ENCODE peak calls at places on chromosome 18, in four cellular contexts. X, E, H and K are unnamed samples.

GRCh38 chr18:267380-267687 is 513 bp downstream of the THOC1 start:
- DNase-seq in X (no peak), E (no peak), H (no peak), K (no peak)

GRCh38 chr18:44130365-44130942 is 550.2 kb upstream of the SETBP1 start:
- DNase-seq in X (no peak), E (peak), H (peak), K (no peak)

GRCh38 chr18:78517328-78517727 is 462.3 kb upstream of the SALL3 start:
- DNase-seq in X (no peak), E (no peak), H (no peak), K (peak)

GRCh38 chr18:499351-500229 is 911 bp downstream of the COLEC12 start:
- DNase-seq in X (peak), E (no peak), H (no peak), K (no peak)

GRCh38 chr18:57023483-57023882 is 123.4 kb upstream of the BOD1L2 start:
- DNase-seq in X (no peak), E (no peak), H (no peak), K (no peak)

GRCh38 chr18:24398515-24398914 is 891 bp upstream of the OSBPL1A start:
- DNase-seq in X (peak), E (peak), H (peak), K (no peak)

GRCh38 chr18:26863122-26863879 is 2.2 kb downstream of the AQP4 start:
- DNase-seq in X (no peak), E (peak), H (peak), K (no peak)

GRCh38 chr18:2906522-2907458 is 60.0 kb downstream of the EMILIN2 start:
- DNase-seq in X (no peak), E (no peak), H (peak), K (no peak)

GRCh38 chr18:11089931-11090715 is 59.2 kb downstream of the PIEZO2 start:
- DNase-seq in X (no peak), E (no peak), H (no peak), K (no peak)

GRCh38 chr18:61824733-61825363 is 68.0 kb downstream of the RNF152 start:
- DNase-seq in X (no peak), E (peak), H (no peak), K (no peak)

GRCh38 chr18:23969664-23970063 is 44.9 kb upstream of the TTC39C start:
- DNase-seq in X (no peak), E (no peak), H (no peak), K (peak)

GRCh38 chr18:41126541-41127235 is 828.3 kb upstream of the PIK3C3 start:
- DNase-seq in X (peak), E (peak), H (no peak), K (no peak)

GRCh38 chr18:41075212-41075611 is 879.8 kb upstream of the PIK3C3 start:
- DNase-seq in X (peak), E (peak), H (no peak), K (no peak)

GRCh38 chr18:37460616-37461015 is 105.0 kb downstream of the CELF4 start:
- DNase-seq in X (no peak), E (no peak), H (no peak), K (no peak)

GRCh38 chr18:23992119-23992940 is 22.2 kb upstream of the TTC39C start:
- DNase-seq in X (no peak), E (peak), H (no peak), K (peak)

GRCh38 chr18:435940-436339 is 64.6 kb downstream of the COLEC12 start:
- DNase-seq in X (no peak), E (no peak), H (no peak), K (no peak)

GRCh38 chr18:3054214-3054613 is 41.3 kb upstream of the LPIN2 start:
- DNase-seq in X (no peak), E (no peak), H (no peak), K (no peak)

GRCh38 chr18:74225193-74225840 is 66.4 kb downstream of the CYB5A start:
- DNase-seq in X (no peak), E (peak), H (no peak), K (no peak)

GRCh38 chr18:56284319-56284718 is 354.1 kb downstream of the TXNL1 start:
- DNase-seq in X (no peak), E (peak), H (no peak), K (no peak)

GRCh38 chr18:42183746-42184145 is 228.7 kb downstream of the PIK3C3 start:
- DNase-seq in X (peak), E (peak), H (no peak), K (no peak)

GRCh38 chr18:28808373-28808772 is 631.4 kb upstream of the CDH2 start:
- DNase-seq in X (no peak), E (no peak), H (no peak), K (no peak)

GRCh38 chr18:8706981-8707940 is 1.9 kb downstream of the MTCL1 start:
- DNase-seq in X (no peak), E (peak), H (peak), K (peak)

GRCh38 chr18:31103423-31103822 is 1.2 kb upstream of the DSC2 start:
- DNase-seq in X (no peak), E (peak), H (no peak), K (no peak)

GRCh38 chr18:22428672-22429071 is 11.0 kb upstream of the CTAGE1 start:
- DNase-seq in X (no peak), E (peak), H (no peak), K (no peak)

GRCh38 chr18:56869189-56869777 is 218.1 kb downstream of the WDR7 start:
- DNase-seq in X (peak), E (peak), H (no peak), K (no peak)

GRCh38 chr18:36215577-36215976 is 28.3 kb downstream of the MOCOS start:
- DNase-seq in X (no peak), E (no peak), H (no peak), K (peak)

GRCh38 chr18:79818036-79818435 is 20.3 kb downstream of the KCNG2 start:
- DNase-seq in X (no peak), E (no peak), H (no peak), K (peak)

GRCh38 chr18:74310411-74310810 is 5.2 kb upstream of the C18orf63 start:
- DNase-seq in X (no peak), E (peak), H (peak), K (no peak)

GRCh38 chr18:6111726-6112125 is 216.4 kb upstream of the TMEM200C start:
- DNase-seq in X (no peak), E (no peak), H (no peak), K (no peak)

GRCh38 chr18:37266290-37266689 is 299.3 kb downstream of the CELF4 start:
- DNase-seq in X (no peak), E (no peak), H (no peak), K (no peak)

GRCh38 chr18:38301621-38302020 is 736.0 kb upstream of the CELF4 start:
- DNase-seq in X (no peak), E (peak), H (no peak), K (no peak)

GRCh38 chr18:28331551-28331950 is 154.6 kb upstream of the CDH2 start:
- DNase-seq in X (no peak), E (no peak), H (no peak), K (no peak)

GRCh38 chr18:2641638-2642037 is 13.9 kb upstream of the SMCHD1 start:
- DNase-seq in X (no peak), E (no peak), H (no peak), K (no peak)

GRCh38 chr18:59515147-59515546 is 156.1 kb upstream of the LMAN1 start:
- DNase-seq in X (no peak), E (no peak), H (no peak), K (no peak)

GRCh38 chr18:2979027-2979570 is 33.8 kb downstream of the LPIN2 start:
- DNase-seq in X (no peak), E (no peak), H (no peak), K (no peak)

GRCh38 chr18:37489998-37490397 is 75.6 kb downstream of the CELF4 start:
- DNase-seq in X (no peak), E (no peak), H (no peak), K (no peak)

GRCh38 chr18:78612318-78612717 is 367.3 kb upstream of the SALL3 start:
- DNase-seq in X (no peak), E (no peak), H (peak), K (peak)

GRCh38 chr18:54950221-54950620 is 9.0 kb downstream of the CCDC68 start:
- DNase-seq in X (no peak), E (peak), H (no peak), K (no peak)
- TF ChIP-seq CTCF in X (no peak), E (peak), H (peak), K (no peak)

GRCh38 chr18:75365230-75365629 is 62.3 kb downstream of the SMIM21 start:
- DNase-seq in X (no peak), E (no peak), H (no peak), K (peak)
- TF ChIP-seq CTCF in X (no peak), E (no peak), H (no peak), K (no peak)

GRCh38 chr18:46950064-46950656 is 32.8 kb downstream of the KATNAL2 start:
- DNase-seq in X (no peak), E (peak), H (no peak), K (no peak)
- TF ChIP-seq CTCF in X (peak), E (peak), H (peak), K (peak)

DNA sequence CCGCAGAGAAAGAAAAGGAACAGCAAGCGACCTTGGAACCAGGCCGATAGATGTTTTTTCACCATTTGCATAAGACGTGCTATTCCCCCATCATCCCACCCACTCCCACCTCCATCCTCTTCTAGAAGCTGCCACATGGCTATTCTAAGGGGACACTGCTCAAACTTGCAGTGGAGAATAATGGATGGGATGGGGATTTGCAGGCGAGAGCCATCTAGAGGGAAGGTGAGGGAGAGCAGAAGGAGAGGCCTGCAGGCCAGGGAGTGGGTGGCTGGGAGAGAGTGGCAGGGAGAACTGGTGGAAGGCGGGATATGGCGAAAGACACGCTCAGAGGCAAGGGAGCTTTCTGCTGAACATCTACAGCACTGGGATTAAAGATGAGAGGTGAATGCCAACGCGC is 84.9 kb downstream of the MAPK4 start:
- DNase-seq in X (no peak), E (peak), H (peak), K (no peak)
- TF ChIP-seq CTCF in X (no peak), E (peak), H (peak), K (peak)

GRCh38 chr18:9971313-9971920 is 57.6 kb downstream of the VAPA start:
- DNase-seq in X (no peak), E (peak), H (peak), K (no peak)
- TF ChIP-seq CTCF in X (peak), E (peak), H (peak), K (peak)

GRCh38 chr18:63028380-63028779 is 291.2 kb downstream of the BCL2 start:
- DNase-seq in X (no peak), E (no peak), H (no peak), K (no peak)

GRCh38 chr18:63025251-63025710 is 294.3 kb downstream of the BCL2 start:
- DNase-seq in X (no peak), E (peak), H (peak), K (no peak)

GRCh38 chr18:63017977-63018376 is 301.6 kb downstream of the BCL2 start:
- DNase-seq in X (no peak), E (no peak), H (no peak), K (no peak)

GRCh38 chr18:63022429-63023022 is 297.0 kb downstream of the BCL2 start:
- DNase-seq in X (no peak), E (no peak), H (peak), K (no peak)
- TF ChIP-seq CTCF in X (peak), E (peak), H (peak), K (peak)

DNA sequence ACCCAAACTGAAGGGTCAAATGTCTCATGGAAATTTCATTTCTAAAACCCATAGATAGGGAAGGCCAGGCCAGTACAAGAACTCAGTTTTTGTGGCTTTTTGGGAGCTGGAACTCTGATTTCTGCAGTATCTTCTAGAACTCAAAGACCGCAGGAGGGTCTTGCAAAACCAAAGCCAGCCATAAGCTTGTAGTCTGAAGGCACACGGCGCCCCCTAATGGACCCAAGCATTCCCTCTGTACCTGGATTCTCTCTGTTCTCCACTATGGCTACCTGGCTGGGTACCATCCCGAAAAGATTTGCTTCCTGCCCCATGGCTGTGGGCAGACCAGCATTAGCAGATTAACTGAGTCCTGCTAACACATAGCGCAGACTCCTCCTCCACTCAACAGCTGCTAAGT is 229.0 kb upstream of the SLC14A2 start:
- DNase-seq in X (no peak), E (peak), H (peak), K (no peak)
- TF ChIP-seq CTCF in X (peak), E (peak), H (peak), K (peak)

DNA sequence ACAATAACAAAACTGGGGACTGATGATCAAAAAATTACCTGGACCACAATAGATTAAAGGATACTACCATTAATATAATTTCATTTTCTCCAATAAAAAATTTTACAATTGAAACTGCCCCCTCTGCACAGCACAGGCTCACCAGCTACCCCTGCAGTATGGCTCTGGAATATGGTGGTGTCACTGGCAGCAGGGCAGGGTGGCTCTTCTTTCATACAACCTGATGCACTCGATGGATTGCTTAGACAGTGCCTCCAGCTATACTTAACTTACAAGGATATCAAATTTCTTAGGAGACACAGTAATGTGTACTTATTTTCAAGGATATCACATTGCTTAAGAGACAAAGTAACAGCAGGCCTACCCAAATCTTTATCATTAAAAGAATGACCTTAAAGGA is 124.0 kb downstream of the PRELID3A start:
- DNase-seq in X (no peak), E (peak), H (no peak), K (no peak)
- TF ChIP-seq CTCF in X (peak), E (peak), H (peak), K (no peak)

GRCh38 chr18:76686737-76687231 is 135.6 kb upstream of the ZNF236 start:
- DNase-seq in X (no peak), E (peak), H (peak), K (no peak)
- TF ChIP-seq CTCF in X (peak), E (peak), H (peak), K (peak)